ENCODE peak calls at places on chromosome 13, in seven cellular contexts. Y, B, I, E, X, H and P are unnamed samples.

GRCh38 chr13:74210693-74211393 is 76.6 kb upstream of the KLF12 start:
- DNase-seq in X (no peak), H (no peak), Y (no peak), B (no peak), E (peak), I (no peak), P (peak)

GRCh38 chr13:98998831-98999634 is 21.2 kb upstream of the DOCK9 start:
- DNase-seq in H (no peak), E (no peak), B (no peak), X (no peak), I (no peak), Y (no peak), P (no peak)

GRCh38 chr13:43036386-43037220 is 13.2 kb downstream of the DNAJC15 start:
- DNase-seq in H (no peak), X (no peak), B (no peak), E (no peak), I (no peak), Y (no peak), P (no peak)

GRCh38 chr13:100244431-100244830 is 155.5 kb downstream of the PCCA start:
- DNase-seq in H (no peak), I (no peak), B (no peak), X (no peak), Y (no peak), E (no peak), P (no peak)

GRCh38 chr13:103497404-103497803 is 431.2 kb upstream of the SLC10A2 start:
- DNase-seq in H (no peak), E (no peak), I (no peak), B (no peak), X (no peak), Y (no peak), P (no peak)

GRCh38 chr13:20360041-20360491 is 127.9 kb upstream of the GJB6 start:
- DNase-seq in H (no peak), X (no peak), B (no peak), E (no peak), I (no peak), Y (no peak), P (peak)

GRCh38 chr13:67943116-67943515 is 713.0 kb upstream of the PCDH9 start:
- DNase-seq in X (no peak), E (no peak), I (no peak), Y (no peak), B (no peak), H (no peak), P (no peak)

GRCh38 chr13:109606404-109607028 is 179.9 kb downstream of the IRS2 start:
- DNase-seq in I (no peak), B (no peak), H (no peak), E (no peak), Y (no peak), X (no peak), P (no peak)

GRCh38 chr13:30403491-30403890 is 18.8 kb upstream of the UBE2L5 start:
- DNase-seq in I (no peak), E (no peak), Y (no peak), B (no peak), H (no peak), X (no peak), P (no peak)

GRCh38 chr13:20923272-20923671 is 20.7 kb upstream of the XPO4 start:
- DNase-seq in X (no peak), H (no peak), Y (no peak), B (no peak), E (no peak), I (no peak), P (no peak)

GRCh38 chr13:36282818-36283432 is 14.7 kb downstream of the CCDC169 start:
- DNase-seq in I (peak), E (no peak), Y (no peak), X (no peak), B (peak), H (no peak), P (peak)

GRCh38 chr13:108777421-108778420 is 148.3 kb downstream of the MYO16 start:
- DNase-seq in E (no peak), X (no peak), H (no peak), Y (no peak), B (peak), I (peak), P (peak)

GRCh38 chr13:65638572-65639168 is 1591.5 kb downstream of the PCDH9 start:
- DNase-seq in I (peak), E (no peak), Y (no peak), X (no peak), B (peak), H (no peak), P (peak)

GRCh38 chr13:73531014-73531413 is 472.2 kb downstream of the KLF5 start:
- DNase-seq in Y (no peak), H (no peak), I (no peak), B (no peak), X (no peak), E (no peak), P (no peak)

GRCh38 chr13:28564030-28564429 is 69.1 kb upstream of the FLT1 start:
- DNase-seq in Y (no peak), E (no peak), I (no peak), X (no peak), H (peak), B (no peak), P (no peak)

GRCh38 chr13:110327036-110327790 is 20.1 kb downstream of the COL4A2 start:
- DNase-seq in H (no peak), E (no peak), B (no peak), X (no peak), Y (no peak), I (no peak), P (no peak)

GRCh38 chr13:101453784-101454201 is 1.3 kb downstream of the ITGBL1 start:
- DNase-seq in B (no peak), I (no peak), E (no peak), Y (no peak), X (no peak), H (no peak), P (no peak)

GRCh38 chr13:107582171-107582570 is 633.2 kb downstream of the LIG4 start:
- DNase-seq in I (no peak), E (no peak), Y (no peak), B (no peak), X (no peak), H (no peak), P (no peak)

GRCh38 chr13:109156181-109156935 is 526.9 kb downstream of the MYO16 start:
- DNase-seq in I (no peak), B (peak), H (no peak), Y (no peak), E (no peak), X (no peak), P (peak)

GRCh38 chr13:48154671-48155070 is 59.8 kb upstream of the MED4 start:
- DNase-seq in H (no peak), E (no peak), I (no peak), X (no peak), B (no peak), Y (no peak), P (no peak)

GRCh38 chr13:79395881-79396280 is 10.2 kb downstream of the RBM26 start:
- DNase-seq in X (no peak), B (no peak), Y (no peak), E (no peak), I (no peak), H (no peak), P (no peak)

GRCh38 chr13:108595416-108596257 is 33.8 kb upstream of the MYO16 start:
- DNase-seq in X (no peak), H (no peak), Y (no peak), E (no peak), I (no peak), B (no peak), P (no peak)

GRCh38 chr13:19952850-19953249 is 5.7 kb upstream of the ZMYM2 start:
- DNase-seq in Y (no peak), B (no peak), I (no peak), H (no peak), X (no peak), E (no peak), P (no peak)

GRCh38 chr13:112174476-112175110 is 107.6 kb downstream of the SOX1 start:
- DNase-seq in I (no peak), H (no peak), E (no peak), X (no peak), B (no peak), Y (no peak), P (no peak)

GRCh38 chr13:27481766-27482165 is 31.4 kb upstream of the MTIF3 start:
- DNase-seq in X (no peak), I (peak), Y (peak), E (no peak), H (peak), B (peak), P (peak)

GRCh38 chr13:36820222-36820621 is 1.2 kb downstream of the RFXAP start:
- DNase-seq in X (no peak), E (no peak), B (no peak), H (no peak), Y (no peak), I (no peak), P (no peak)

GRCh38 chr13:24042710-24043440 is 117.6 kb upstream of the SPATA13 start:
- DNase-seq in H (no peak), B (no peak), I (no peak), Y (no peak), E (no peak), X (no peak), P (peak)

GRCh38 chr13:55439450-55439849 is 1701.3 kb upstream of the PRR20A start:
- DNase-seq in I (no peak), Y (no peak), X (no peak), H (no peak), E (no peak), B (no peak), P (no peak)

GRCh38 chr13:35198821-35199220 is 256.8 kb downstream of the NBEA start:
- DNase-seq in H (no peak), I (no peak), X (no peak), Y (no peak), E (no peak), B (no peak), P (no peak)

GRCh38 chr13:38045278-38046048 is 175.9 kb upstream of the TRPC4 start:
- DNase-seq in Y (no peak), B (no peak), E (no peak), H (no peak), X (no peak), I (peak), P (peak)

GRCh38 chr13:99044764-99045163 is 66.9 kb upstream of the DOCK9 start:
- DNase-seq in B (no peak), E (no peak), H (no peak), X (no peak), Y (no peak), I (no peak), P (no peak)

GRCh38 chr13:112143753-112144615 is 77.0 kb downstream of the SOX1 start:
- DNase-seq in E (no peak), B (no peak), Y (no peak), H (no peak), I (no peak), X (no peak), P (no peak)

GRCh38 chr13:75770164-75771145 is 134.3 kb downstream of the LMO7 start:
- DNase-seq in B (no peak), E (no peak), Y (no peak), H (no peak), X (no peak), I (no peak), P (peak)

GRCh38 chr13:35978607-35979316 is 152.4 kb downstream of the DCLK1 start:
- DNase-seq in B (peak), E (no peak), Y (no peak), I (peak), X (no peak), H (peak), P (peak)

GRCh38 chr13:23921451-23921888 is 24.2 kb upstream of the C1QTNF9B start:
- DNase-seq in H (peak), Y (no peak), E (no peak), B (peak), I (peak), X (no peak), P (peak)